ENCODE peak calls at places on chromosomes 6 and 20, in four cellular contexts. C, G, L and V are unnamed samples.

GRCh38 chr6:162942860-162943259 is 215.1 kb downstream of the PACRG start:
- DNase-seq in C (no peak), G (no peak), L (no peak), V (no peak)

GRCh38 chr20:5675103-5676091 is 74.8 kb upstream of the SHLD1 start:
- DNase-seq in C (no peak), G (no peak), L (no peak), V (no peak)

GRCh38 chr6:111842891-111843290 is 30.4 kb downstream of the FYN start:
- DNase-seq in C (no peak), G (no peak), L (no peak), V (no peak)

GRCh38 chr6:150016324-150017185 is 8.8 kb downstream of the RAET1L start:
- DNase-seq in C (peak; percentile 51), G (peak; percentile 67), L (peak; percentile 34), V (peak; percentile 68)

GRCh38 chr20:50242863-50243609 is 52.4 kb downstream of the CEBPB start:
- DNase-seq in C (no peak), G (no peak), L (no peak), V (no peak)

GRCh38 chr20:3483309-3483708 is 12.5 kb downstream of the ATRN start:
- DNase-seq in C (no peak), G (no peak), L (no peak), V (no peak)

GRCh38 chr6:90835584-90836212 is 248.8 kb upstream of the MAP3K7 start:
- DNase-seq in C (no peak), G (no peak), L (no peak), V (no peak)

GRCh38 chr20:18006684-18007083 is 37.9 kb downstream of the MGME1 start:
- DNase-seq in C (no peak), G (no peak), L (no peak), V (no peak)

GRCh38 chr6:161088676-161089328 is 97.2 kb downstream of the MAP3K4 start:
- DNase-seq in C (no peak), G (no peak), L (no peak), V (no peak)

GRCh38 chr6:5744497-5744896 is 262.2 kb downstream of the NRN1 start:
- DNase-seq in C (no peak), G (no peak), L (no peak), V (no peak)

GRCh38 chr6:169913096-169913615 is 161.7 kb downstream of the ERMARD start:
- DNase-seq in C (no peak), G (no peak), L (no peak), V (no peak)

GRCh38 chr20:44407402-44408184 is 52.1 kb downstream of the HNF4A start:
- DNase-seq in C (no peak), G (no peak), L (no peak), V (no peak)

GRCh38 chr6:22765015-22765414 is 195.6 kb downstream of the HDGFL1 start:
- DNase-seq in C (no peak), G (no peak), L (no peak), V (no peak)